ENCODE peak calls at places on chromosomes 1 and 21, in seven cellular contexts. S is transverse colon; H is Peyer's patch; D is uterus; X is CD4-positive, CD25-positive, alpha-beta regulatory T cell; P is CD8-positive, alpha-beta T cell; M is PC-9. Y is an unnamed sample. For H3K4me1, the result is how much of the 10 kb centered on the place peaks cover.

GRCh38 chr21:33071878-33072306 is 2.0 kb downstream of the OLIG1 start:
- DNase-seq in S (no peak), H (no peak), D (no peak), X (peak), P (no peak), M (no peak), Y (no peak)

GRCh38 chr21:46098303-46099141 is 610 bp downstream of the COL6A2 start:
- DNase-seq in S (peak), H (peak), D (peak), X (no peak), P (peak), M (no peak), Y (peak)

GRCh38 chr1:162922196-162922595 is 61.2 kb upstream of the CCDC190 start:
- DNase-seq in S (no peak), H (no peak), D (no peak), X (peak), P (no peak), M (no peak), Y (no peak)

GRCh38 chr1:197521118-197521739 is 253.2 kb downstream of the CRB1 start:
- DNase-seq in S (no peak), H (no peak), D (no peak), X (peak), P (no peak), M (peak), Y (peak)

GRCh38 chr1:48493970-48494769 is 22.2 kb upstream of the SPATA6 start:
- DNase-seq in S (peak), H (no peak), D (no peak), X (no peak), P (no peak), M (no peak), Y (no peak)

GRCh38 chr21:44800971-44801467 is 601 bp downstream of the UBE2G2 start:
- DNase-seq in S (no peak), H (no peak), D (no peak), X (peak), P (no peak), M (peak), Y (no peak)

GRCh38 chr1:7042322-7043231 is 257.3 kb downstream of the CAMTA1 start:
- DNase-seq in S (no peak), H (no peak), D (no peak), X (peak), P (no peak), M (no peak), Y (no peak)

GRCh38 chr1:225447001-225447615 is 19.3 kb upstream of the LBR start:
- DNase-seq in S (no peak), H (peak), D (no peak), X (no peak), P (peak), M (no peak), Y (peak)

DNA sequence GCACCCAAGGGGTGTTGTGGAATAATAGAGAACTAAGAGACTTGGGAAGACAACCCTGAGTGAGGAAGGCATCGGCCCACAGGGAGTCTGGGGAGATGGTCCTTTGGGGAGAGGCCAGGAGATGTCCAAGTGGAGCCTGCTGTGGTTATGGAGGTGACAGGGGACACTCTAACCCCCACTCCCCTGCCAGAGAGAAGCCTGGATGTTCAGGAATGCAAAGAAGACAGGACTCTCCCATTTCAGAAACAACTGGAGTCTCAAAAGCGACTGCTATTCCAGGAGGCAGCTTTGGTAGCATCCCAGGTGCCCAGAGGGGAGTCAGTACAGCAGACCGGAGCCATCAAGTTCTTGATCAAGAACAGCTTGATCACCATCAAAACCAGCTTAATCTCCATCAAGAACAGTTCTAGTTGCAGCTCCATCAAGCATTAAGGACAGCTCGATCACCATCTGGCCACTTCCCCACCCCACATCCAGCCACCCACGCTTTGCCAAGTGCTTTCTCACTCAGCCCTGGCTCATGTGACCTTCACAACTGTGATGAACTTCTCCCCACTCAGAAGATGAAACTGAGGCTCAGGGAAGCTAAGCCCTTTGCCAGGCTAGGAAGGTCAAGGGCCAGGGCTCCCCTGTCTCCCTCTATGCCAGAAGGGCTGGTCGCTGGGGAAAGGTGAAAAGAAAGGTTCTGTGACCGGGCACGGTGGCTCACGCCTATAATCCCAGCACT is 743 bp downstream of the CD52 start:
- DNase-seq in S (peak), H (peak), D (no peak), X (no peak), P (peak), M (no peak), Y (no peak)
- H3K4me3 ChIP-seq in S (peak), H (peak), D (no peak), X (peak), P (peak), M (no peak), Y (no peak)

GRCh38 chr1:226708342-226708780 is 30.7 kb downstream of the ITPKB start:
- DNase-seq in S (no peak), H (no peak), D (peak), X (peak), P (no peak), M (no peak), Y (no peak)

GRCh38 chr1:226711976-226712778 is 26.9 kb downstream of the ITPKB start:
- DNase-seq in S (no peak), H (peak), D (no peak), X (peak), P (peak), M (no peak), Y (no peak)

GRCh38 chr1:226708967-226709396 is 30.1 kb downstream of the ITPKB start:
- DNase-seq in S (no peak), H (no peak), D (no peak), X (no peak), P (no peak), M (no peak), Y (no peak)

GRCh38 chr1:226709942-226710341 is 29.1 kb downstream of the ITPKB start:
- DNase-seq in S (no peak), H (no peak), D (no peak), X (no peak), P (no peak), M (no peak), Y (no peak)

DNA sequence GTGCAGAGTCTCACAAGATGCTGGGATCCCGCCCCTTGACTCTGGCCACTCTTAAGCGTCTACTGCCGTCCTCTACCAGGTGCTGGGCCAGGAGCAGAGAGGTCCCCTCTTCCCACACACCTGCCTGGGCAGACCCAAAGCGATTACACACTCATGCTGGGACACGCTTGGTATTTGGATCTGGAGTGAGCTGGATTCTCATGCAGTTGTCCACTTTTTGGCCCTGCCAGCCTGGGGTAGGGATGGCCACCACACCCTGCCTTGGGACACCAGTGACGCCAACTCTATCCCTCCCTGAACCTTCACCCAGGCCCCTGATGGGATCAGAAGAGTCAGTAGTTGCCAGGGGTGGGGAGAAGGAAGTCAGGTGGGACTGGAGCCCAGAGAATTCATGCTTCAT is 28.6 kb downstream of the ITPKB start:
- DNase-seq in S (no peak), H (no peak), D (no peak), X (no peak), P (no peak), M (no peak), Y (no peak)
- H3K4me1 ChIP-seq in S (under half), H (under half), D (under half), X (half or more), P (half or more), M (under half), Y (under half)

DNA sequence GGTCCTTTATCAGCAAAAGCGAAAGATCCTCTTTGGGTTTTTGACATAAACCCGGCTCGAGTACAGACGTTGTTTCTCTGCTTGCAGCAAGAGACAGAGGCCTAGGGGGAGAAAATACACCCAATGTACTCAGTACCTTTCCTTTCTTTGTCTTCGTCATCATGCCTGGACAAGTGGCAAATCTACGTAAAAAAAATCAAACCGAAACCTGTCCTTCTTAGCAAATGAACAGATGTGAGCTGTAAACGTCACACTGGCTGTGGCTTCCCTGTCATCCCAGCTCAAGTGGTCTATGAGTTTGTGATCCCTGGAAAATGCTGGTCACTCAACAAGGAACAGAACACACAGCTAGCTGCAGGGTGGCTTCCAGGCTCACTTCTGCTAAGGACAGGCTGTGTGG is 39.9 kb downstream of the STPG1 start:
- DNase-seq in S (no peak), H (peak), D (no peak), X (no peak), P (no peak), M (no peak), Y (no peak)
- H3K4me3 ChIP-seq in S (no peak), H (no peak), D (no peak), X (no peak), P (no peak), M (no peak), Y (no peak)

GRCh38 chr1:111903148-111903857 is 86.2 kb downstream of the KCND3 start:
- DNase-seq in S (no peak), H (no peak), D (no peak), X (no peak), P (no peak), M (no peak), Y (no peak)
- H3K4me1 ChIP-seq in S (under half), H (under half), D (under half), X (under half), P (under half), M (under half), Y (under half)

DNA sequence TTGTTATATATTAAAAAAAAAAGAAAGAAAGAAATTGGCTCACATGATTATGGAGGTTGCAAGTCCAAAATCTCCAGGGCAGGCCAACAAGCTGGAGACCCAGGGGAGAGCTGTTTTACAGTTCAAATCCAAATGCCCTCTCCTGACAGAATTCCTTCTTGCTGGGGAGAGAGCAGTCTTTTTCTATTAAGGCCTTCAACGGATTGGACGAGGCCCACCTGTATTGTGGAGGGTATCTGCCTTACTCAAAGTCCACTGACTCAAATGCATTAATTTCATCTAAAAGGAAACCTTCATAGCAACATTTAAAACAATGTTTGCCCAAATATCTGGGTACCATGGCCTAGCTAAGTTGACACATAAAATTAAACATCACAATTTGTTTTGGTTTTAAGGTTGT is 56.9 kb upstream of the TRIM67 start:
- DNase-seq in S (no peak), H (no peak), D (no peak), X (no peak), P (no peak), M (no peak), Y (no peak)
- H3K4me3 ChIP-seq in S (no peak), H (no peak), D (no peak), X (no peak), P (no peak), M (no peak), Y (no peak)

DNA sequence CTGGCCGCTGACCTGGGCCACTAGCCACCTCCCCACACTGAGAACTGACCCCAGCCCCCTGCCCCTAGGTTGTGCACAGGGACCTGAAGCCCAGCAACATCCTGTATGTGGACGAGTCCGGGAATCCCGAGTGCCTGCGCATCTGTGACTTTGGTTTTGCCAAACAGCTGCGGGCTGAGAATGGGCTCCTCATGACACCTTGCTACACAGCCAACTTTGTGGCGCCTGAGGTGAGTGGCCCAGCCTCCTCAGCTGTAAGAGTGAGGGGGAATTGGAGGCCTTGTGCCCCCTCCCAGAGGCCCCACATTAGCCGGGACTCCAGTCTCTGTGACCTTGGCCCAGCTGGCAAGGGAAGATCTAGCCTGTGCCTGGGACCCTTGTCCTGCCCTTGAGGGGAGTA is 41.8 kb downstream of the RPS6KA1 start:
- DNase-seq in S (no peak), H (no peak), D (no peak), X (no peak), P (no peak), M (no peak), Y (no peak)
- H3K4me1 ChIP-seq in S (under half), H (under half), D (under half), X (under half), P (under half), M (under half), Y (under half)

GRCh38 chr1:52862666-52863458 is 20.3 kb downstream of the ZYG11A start:
- DNase-seq in S (no peak), H (no peak), D (no peak), X (no peak), P (no peak), M (no peak), Y (no peak)

GRCh38 chr1:52856026-52856425 is 13.5 kb downstream of the ZYG11A start:
- DNase-seq in S (no peak), H (no peak), D (no peak), X (no peak), P (no peak), M (peak), Y (no peak)

GRCh38 chr1:52852854-52853253 is 10.3 kb downstream of the ZYG11A start:
- DNase-seq in S (no peak), H (no peak), D (no peak), X (no peak), P (no peak), M (no peak), Y (no peak)

GRCh38 chr1:52855584-52855983 is 13.0 kb downstream of the ZYG11A start:
- DNase-seq in S (no peak), H (no peak), D (no peak), X (no peak), P (no peak), M (no peak), Y (no peak)

GRCh38 chr1:52857443-52857842 is 14.9 kb downstream of the ZYG11A start:
- DNase-seq in S (no peak), H (no peak), D (no peak), X (no peak), P (no peak), M (no peak), Y (no peak)
- H3K4me3 ChIP-seq in S (no peak), H (no peak), D (no peak), X (no peak), P (no peak), M (no peak), Y (no peak)

Y was measured in mucosa of descending colon.